ENCODE peak calls at places on chromosomes 3 and 15, in eight cellular contexts. F is IMR-90, M is H9, J is cardiac muscle cell, A is fibroblast of villous mesenchyme, H is RWPE1, C is HFF-Myc, U is lung. O is an unnamed sample.

GRCh38 chr3:154324919-154325318 is 632 bp upstream of the DHX36 start:
- DNase-seq in F (no peak), M (no peak), J (no peak), A (no peak), H (no peak), C (no peak), U (no peak), O (no peak)

GRCh38 chr3:16824085-16824696 is 60.6 kb upstream of the PLCL2 start:
- DNase-seq in F (no peak), M (no peak), J (no peak), A (no peak), H (no peak), C (no peak), U (no peak), O (no peak)

GRCh38 chr3:193879864-193880242 is 256.1 kb upstream of the HES1 start:
- DNase-seq in F (no peak), M (no peak), J (no peak), A (no peak), H (no peak), C (no peak), U (no peak), O (no peak)

GRCh38 chr15:64527263-64527984 is 67.0 kb downstream of the ZNF609 start:
- DNase-seq in F (peak), M (no peak), J (no peak), A (peak), H (peak), C (peak), U (no peak), O (no peak)

GRCh38 chr3:184372911-184373310 is 5.1 kb downstream of the THPO start:
- DNase-seq in F (no peak), M (no peak), J (no peak), A (no peak), H (no peak), C (no peak), U (no peak), O (no peak)

GRCh38 chr15:57500979-57501576 is 90.6 kb upstream of the MYZAP start:
- DNase-seq in F (no peak), M (no peak), J (no peak), A (no peak), H (peak), C (no peak), U (no peak), O (no peak)

GRCh38 chr3:184717608-184717995 is 5.7 kb upstream of the MAGEF1 start:
- DNase-seq in F (no peak), M (no peak), J (no peak), A (no peak), H (no peak), C (no peak), U (peak), O (no peak)

GRCh38 chr15:59632714-59633113 is 21.1 kb downstream of the GCNT3 start:
- DNase-seq in F (no peak), M (peak), J (peak), A (no peak), H (no peak), C (no peak), U (no peak), O (no peak)

GRCh38 chr3:134299888-134300206 is 49.2 kb upstream of the RYK start:
- DNase-seq in F (no peak), M (no peak), J (no peak), A (no peak), H (no peak), C (no peak), U (no peak), O (no peak)

GRCh38 chr3:67090472-67090871 is 92.4 kb downstream of the KBTBD8 start:
- DNase-seq in F (peak), M (no peak), J (no peak), A (peak), H (peak), C (no peak), U (no peak), O (no peak)

GRCh38 chr3:156688849-156689452 is 14.6 kb downstream of the TIPARP start:
- DNase-seq in F (no peak), M (no peak), J (no peak), A (no peak), H (no peak), C (no peak), U (no peak), O (no peak)

GRCh38 chr3:5195605-5196004 is 8.1 kb downstream of the EDEM1 start:
- DNase-seq in F (no peak), M (no peak), J (no peak), A (peak), H (no peak), C (no peak), U (peak), O (no peak)

GRCh38 chr15:77870195-77871065 is 207.1 kb downstream of the TBC1D2B start:
- DNase-seq in F (peak), M (peak), J (peak), A (peak), H (peak), C (no peak), U (peak), O (peak)

GRCh38 chr15:71278989-71279756 is 163.9 kb downstream of the THSD4 start:
- DNase-seq in F (peak), M (no peak), J (no peak), A (peak), H (peak), C (peak), U (peak), O (peak)

GRCh38 chr15:81400640-81401236 is 26.7 kb upstream of the TMC3 start:
- DNase-seq in F (peak), M (no peak), J (peak), A (peak), H (peak), C (peak), U (no peak), O (peak)

GRCh38 chr3:98984024-98984423 is 82.5 kb upstream of the DCBLD2 start:
- DNase-seq in F (no peak), M (no peak), J (no peak), A (no peak), H (no peak), C (no peak), U (no peak), O (no peak)

GRCh38 chr3:80750637-80751036 is 982.8 kb upstream of the ROBO1 start:
- DNase-seq in F (no peak), M (no peak), J (no peak), A (no peak), H (no peak), C (no peak), U (no peak), O (no peak)

GRCh38 chr15:59313703-59314332 is 58.9 kb downstream of the MYO1E start:
- DNase-seq in F (peak), M (no peak), J (no peak), A (no peak), H (peak), C (no peak), U (peak), O (no peak)

GRCh38 chr3:123813876-123814275 is 70.3 kb downstream of the MYLK start:
- DNase-seq in F (no peak), M (no peak), J (no peak), A (no peak), H (no peak), C (no peak), U (no peak), O (no peak)

GRCh38 chr3:12253944-12254343 is 34.9 kb upstream of the PPARG start:
- DNase-seq in F (no peak), M (no peak), J (no peak), A (no peak), H (no peak), C (no peak), U (no peak), O (no peak)

GRCh38 chr3:155029941-155030340 is 50.2 kb upstream of the MME start:
- DNase-seq in F (no peak), M (no peak), J (no peak), A (no peak), H (no peak), C (no peak), U (no peak), O (no peak)

GRCh38 chr3:197942956-197943556 is 6.9 kb upstream of the RPL35A start:
- DNase-seq in F (peak), M (no peak), J (peak), A (peak), H (peak), C (peak), U (no peak), O (no peak)

GRCh38 chr3:115062412-115062956 is 84.6 kb downstream of the ZBTB20 start:
- DNase-seq in F (peak), M (no peak), J (no peak), A (peak), H (peak), C (peak), U (no peak), O (peak)

GRCh38 chr3:40229411-40229810 is 80.1 kb upstream of the EIF1B start:
- DNase-seq in F (no peak), M (no peak), J (no peak), A (no peak), H (no peak), C (no peak), U (no peak), O (no peak)

GRCh38 chr3:100486808-100487207 is 5.6 kb upstream of the TMEM45A start:
- DNase-seq in F (no peak), M (no peak), J (no peak), A (peak), H (no peak), C (no peak), U (no peak), O (no peak)

GRCh38 chr3:22098000-22098399 is 347.0 kb upstream of the ZNF385D start:
- DNase-seq in F (no peak), M (no peak), J (no peak), A (no peak), H (no peak), C (no peak), U (no peak), O (no peak)

GRCh38 chr3:184466413-184466960 is 86.6 kb downstream of the CHRD start:
- DNase-seq in F (peak), M (no peak), J (peak), A (no peak), H (no peak), C (no peak), U (no peak), O (no peak)

GRCh38 chr15:66293419-66294156 is at the start of gene DIS3L:
- DNase-seq in F (peak), M (peak), J (peak), A (peak), H (peak), C (no peak), U (peak), O (no peak)

GRCh38 chr15:20340931-20341661 is 200.5 kb downstream of the GOLGA6L6 start:
- DNase-seq in F (no peak), M (peak), J (peak), A (peak), H (no peak), C (no peak), U (peak), O (no peak)

GRCh38 chr3:117399311-117400068 is 689.9 kb downstream of the TUSC7 start:
- DNase-seq in F (peak), M (peak), J (no peak), A (no peak), H (no peak), C (no peak), U (no peak), O (peak)

GRCh38 chr15:72230197-72231065 is 559 bp downstream of the PKM start:
- DNase-seq in F (peak), M (peak), J (peak), A (peak), H (peak), C (no peak), U (peak), O (peak)

GRCh38 chr15:76108021-76108723 is 48.4 kb downstream of the TMEM266 start:
- DNase-seq in F (no peak), M (no peak), J (no peak), A (no peak), H (no peak), C (no peak), U (no peak), O (no peak)

GRCh38 chr15:56733131-56734012 is at the start of gene ZNF280D:
- DNase-seq in F (peak), M (no peak), J (peak), A (peak), H (peak), C (peak), U (peak), O (peak)

GRCh38 chr15:24898715-24899278 is 56.0 kb upstream of the SNRPN start:
- DNase-seq in F (no peak), M (peak), J (peak), A (no peak), H (no peak), C (no peak), U (no peak), O (no peak)

GRCh38 chr3:155554777-155555445 is 190.0 kb downstream of the PLCH1 start:
- DNase-seq in F (no peak), M (no peak), J (no peak), A (no peak), H (no peak), C (no peak), U (no peak), O (no peak)

GRCh38 chr3:155323063-155323666 is 29.7 kb upstream of the STRIT1 start:
- DNase-seq in F (peak), M (peak), J (peak), A (peak), H (peak), C (peak), U (peak), O (peak)

GRCh38 chr15:68410466-68411200 is 21.3 kb downstream of the ITGA11 start:
- DNase-seq in F (no peak), M (peak), J (no peak), A (no peak), H (no peak), C (no peak), U (no peak), O (no peak)

GRCh38 chr15:29750754-29751153 is 71.5 kb downstream of the TJP1 start:
- DNase-seq in F (no peak), M (no peak), J (no peak), A (peak), H (no peak), C (no peak), U (no peak), O (no peak)

GRCh38 chr15:29749365-29750086 is 72.7 kb downstream of the TJP1 start:
- DNase-seq in F (no peak), M (peak), J (no peak), A (no peak), H (no peak), C (no peak), U (no peak), O (no peak)

DNA sequence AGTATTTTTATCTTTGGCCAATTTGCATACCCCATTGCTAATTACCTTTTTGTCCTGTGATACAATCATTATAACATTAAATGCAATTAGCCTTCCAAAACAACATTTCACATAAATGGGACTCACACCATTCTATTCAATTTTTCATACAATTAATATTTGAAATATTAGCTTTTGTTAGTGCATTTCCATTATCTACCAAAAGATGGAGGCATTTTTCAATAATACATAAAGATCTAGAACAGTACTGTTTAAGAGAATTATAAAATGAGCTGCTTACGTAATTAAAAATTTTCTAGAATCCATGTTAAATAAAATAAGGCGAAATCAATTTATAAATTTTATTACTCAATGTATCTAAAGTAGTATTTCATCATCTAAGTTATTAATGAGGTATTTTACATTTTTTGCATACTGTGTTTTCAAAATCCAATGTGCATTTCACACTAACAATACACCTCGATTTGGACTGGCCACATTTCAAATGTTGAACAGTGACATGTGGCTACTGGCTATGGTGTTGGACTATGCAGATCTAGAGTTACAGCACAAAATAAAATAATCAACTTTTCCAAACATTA is 74.3 kb downstream of the TJP1 start:
- DNase-seq in F (peak), M (no peak), J (no peak), A (peak), H (peak), C (no peak), U (no peak), O (no peak)
- TF ChIP-seq CTCF in F (peak), M (peak), J (peak), A (peak), H (peak), C (no peak), U (peak), O (peak)

GRCh38 chr15:79194386-79194785 is 88.1 kb upstream of the ANKRD34C start:
- DNase-seq in F (no peak), M (no peak), J (no peak), A (no peak), H (no peak), C (no peak), U (no peak), O (no peak)

GRCh38 chr15:79193157-79193948 is 89.2 kb upstream of the ANKRD34C start:
- DNase-seq in F (no peak), M (no peak), J (no peak), A (no peak), H (no peak), C (no peak), U (no peak), O (no peak)

GRCh38 chr15:79197285-79197684 is 85.2 kb upstream of the ANKRD34C start:
- DNase-seq in F (no peak), M (peak), J (no peak), A (no peak), H (no peak), C (no peak), U (no peak), O (no peak)

GRCh38 chr15:79195239-79195638 is 87.3 kb upstream of the ANKRD34C start:
- DNase-seq in F (no peak), M (no peak), J (no peak), A (no peak), H (no peak), C (no peak), U (no peak), O (no peak)

GRCh38 chr15:79195802-79196201 is 86.7 kb upstream of the ANKRD34C start:
- DNase-seq in F (no peak), M (no peak), J (no peak), A (no peak), H (no peak), C (no peak), U (no peak), O (no peak)
- TF ChIP-seq CTCF in F (no peak), M (peak), J (no peak), A (no peak), H (no peak), C (peak), U (no peak), O (no peak)

GRCh38 chr15:62711691-62712454 is 330.7 kb upstream of the TPM1 start:
- DNase-seq in F (peak), M (no peak), J (no peak), A (no peak), H (no peak), C (no peak), U (no peak), O (no peak)

GRCh38 chr15:62708470-62708869 is 334.1 kb upstream of the TPM1 start:
- DNase-seq in F (no peak), M (no peak), J (no peak), A (no peak), H (no peak), C (no peak), U (no peak), O (no peak)

GRCh38 chr15:62709261-62709660 is 333.3 kb upstream of the TPM1 start:
- DNase-seq in F (no peak), M (no peak), J (no peak), A (no peak), H (no peak), C (no peak), U (no peak), O (no peak)

DNA sequence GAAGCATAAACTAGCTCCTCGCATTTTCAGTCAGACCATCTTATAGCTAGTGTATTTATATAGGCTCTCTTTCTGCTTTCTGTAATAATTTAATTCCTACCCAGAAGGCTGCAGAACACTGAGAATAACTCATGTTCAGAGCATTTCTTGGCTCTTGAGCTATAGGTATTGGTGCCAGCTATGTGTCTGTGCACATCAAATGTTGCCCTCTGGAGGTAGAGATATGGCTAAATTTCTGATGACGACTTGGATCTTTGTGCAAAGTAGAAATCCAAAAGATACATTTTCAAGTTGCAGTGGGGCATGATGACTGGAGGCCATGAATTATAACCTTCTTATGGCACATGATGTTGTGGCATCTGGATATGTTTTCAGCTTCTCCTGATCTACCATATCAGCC is 336.2 kb upstream of the TPM1 start:
- DNase-seq in F (no peak), M (no peak), J (no peak), A (no peak), H (no peak), C (no peak), U (no peak), O (peak)
- TF ChIP-seq CTCF in F (no peak), M (no peak), J (no peak), A (no peak), H (peak), C (no peak), U (no peak), O (peak)

GRCh38 chr15:100349321-100349695 is 7.5 kb upstream of the ADAMTS17 start:
- DNase-seq in F (no peak), M (no peak), J (peak), A (no peak), H (no peak), C (no peak), U (no peak), O (no peak)

GRCh38 chr15:100353469-100353868 is 11.7 kb upstream of the ADAMTS17 start:
- DNase-seq in F (no peak), M (no peak), J (no peak), A (no peak), H (no peak), C (no peak), U (no peak), O (no peak)

GRCh38 chr15:100348578-100348977 is 6.8 kb upstream of the ADAMTS17 start:
- DNase-seq in F (no peak), M (no peak), J (no peak), A (no peak), H (peak), C (no peak), U (no peak), O (no peak)

GRCh38 chr15:100349696-100350433 is 8.1 kb upstream of the ADAMTS17 start:
- DNase-seq in F (peak), M (peak), J (peak), A (peak), H (peak), C (peak), U (peak), O (peak)

GRCh38 chr15:100350434-100351226 is 8.9 kb upstream of the ADAMTS17 start:
- DNase-seq in F (peak), M (no peak), J (no peak), A (peak), H (peak), C (no peak), U (peak), O (peak)
- TF ChIP-seq CTCF in F (no peak), M (no peak), J (no peak), A (no peak), H (peak), C (no peak), U (no peak), O (no peak)

DNA sequence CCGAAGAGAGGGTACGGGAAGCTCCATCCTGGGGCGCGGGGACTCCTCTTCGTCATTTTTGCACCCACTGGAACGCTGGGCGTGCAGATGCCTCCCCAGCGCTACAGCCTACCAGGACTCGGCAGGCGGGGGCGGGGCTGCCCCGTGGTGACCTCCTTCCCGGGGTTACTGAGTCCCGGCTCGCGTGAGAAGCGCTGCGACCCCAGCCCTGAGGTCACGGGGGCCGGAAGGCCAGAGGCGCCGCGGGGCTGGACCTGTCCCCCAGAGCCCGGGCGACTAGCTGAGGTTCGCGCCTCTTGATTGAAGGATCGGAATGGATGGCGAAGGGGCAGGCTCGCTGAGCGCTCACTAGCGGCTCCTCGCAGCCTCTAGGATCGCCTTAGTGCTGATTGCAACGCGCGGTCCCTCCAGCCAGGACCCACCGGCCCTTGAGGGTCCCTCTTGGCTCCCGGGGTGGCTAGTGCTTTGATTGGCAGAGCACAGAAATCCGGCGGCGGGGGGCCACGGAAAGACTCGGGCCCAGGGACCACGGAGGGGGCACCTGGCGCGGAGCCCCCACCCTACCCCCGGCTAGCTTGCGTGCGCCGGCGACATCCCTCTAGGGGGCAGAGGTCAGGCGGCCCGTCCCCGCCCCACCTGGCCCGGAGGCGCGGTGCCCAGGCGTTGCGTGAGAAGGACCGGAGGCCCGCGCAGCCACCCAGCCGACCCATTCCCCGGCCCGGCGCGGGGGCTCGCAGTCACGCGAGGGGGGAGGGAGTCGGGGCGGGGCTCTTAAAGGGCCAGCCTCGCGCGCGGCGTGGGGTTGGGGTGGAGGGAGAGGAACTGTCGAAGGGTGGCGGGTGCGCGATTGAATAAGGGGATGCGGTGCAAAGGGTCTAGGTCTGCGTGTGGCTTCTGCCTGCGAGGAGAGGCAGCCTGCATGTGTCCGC is 781 bp upstream of the CYP1A1 start:
- DNase-seq in F (no peak), M (peak), J (peak), A (peak), H (peak), C (no peak), U (no peak), O (peak)
- TF ChIP-seq CTCF in F (no peak), M (peak), J (no peak), A (no peak), H (no peak), C (no peak), U (no peak), O (no peak)

O was measured in AG09319.